ENCODE peak calls at places on chromosomes 11 and 22, in four cellular contexts. One of them, this sample, is unnamed.

GRCh38 chr11:60905047-60905446 is 1.3 kb downstream of the PRPF19 start:
- DNase-seq in neural progenitor cell: no peak
- DNase-seq in Peyer's patch: no peak
- DNase-seq in lower lobe of right lung: no peak
- DNase-seq in this sample: no peak

GRCh38 chr11:65188486-65188885 is 6.8 kb downstream of the CAPN1 start:
- DNase-seq in neural progenitor cell: no peak
- DNase-seq in Peyer's patch: no peak
- DNase-seq in lower lobe of right lung: no peak
- DNase-seq in this sample: no peak

GRCh38 chr11:133821776-133822175 is 23.5 kb downstream of the SPATA19 start:
- DNase-seq in neural progenitor cell: peak; percentile 87
- DNase-seq in Peyer's patch: no peak
- DNase-seq in lower lobe of right lung: no peak
- DNase-seq in this sample: no peak

GRCh38 chr22:42364641-42365336 is 67.4 kb downstream of the NFAM1 start:
- DNase-seq in neural progenitor cell: no peak
- DNase-seq in Peyer's patch: no peak
- DNase-seq in lower lobe of right lung: no peak
- DNase-seq in this sample: peak; percentile 54

GRCh38 chr11:7609521-7609920 is 63.8 kb downstream of the CYB5R2 start:
- DNase-seq in neural progenitor cell: no peak
- DNase-seq in Peyer's patch: no peak
- DNase-seq in lower lobe of right lung: no peak
- DNase-seq in this sample: no peak

GRCh38 chr22:39916496-39916895 is 15.6 kb downstream of the GRAP2 start:
- DNase-seq in neural progenitor cell: no peak
- DNase-seq in Peyer's patch: no peak
- DNase-seq in lower lobe of right lung: no peak
- DNase-seq in this sample: no peak

GRCh38 chr11:105611837-105612480 is 2.1 kb downstream of the GRIA4 start:
- DNase-seq in neural progenitor cell: peak; percentile 46
- DNase-seq in Peyer's patch: no peak
- DNase-seq in lower lobe of right lung: no peak
- DNase-seq in this sample: no peak

GRCh38 chr22:36351921-36352774 is 35.6 kb downstream of the MYH9 start:
- DNase-seq in neural progenitor cell: no peak
- DNase-seq in Peyer's patch: no peak
- DNase-seq in lower lobe of right lung: peak; percentile 61
- DNase-seq in this sample: no peak

GRCh38 chr11:119338318-119338890 is 2.3 kb downstream of the C1QTNF5 start:
- DNase-seq in neural progenitor cell: peak; percentile 91
- DNase-seq in Peyer's patch: peak; percentile 85
- DNase-seq in lower lobe of right lung: peak; percentile 76
- DNase-seq in this sample: peak; percentile 82

GRCh38 chr11:2691991-2692841 is 7.6 kb downstream of the KCNQ1OT1 start:
- DNase-seq in neural progenitor cell: peak; percentile 61
- DNase-seq in Peyer's patch: peak; percentile 44
- DNase-seq in lower lobe of right lung: no peak
- DNase-seq in this sample: peak; percentile 20

GRCh38 chr11:6681949-6682348 is 1.2 kb downstream of the MRPL17 start:
- DNase-seq in neural progenitor cell: peak; percentile 12
- DNase-seq in Peyer's patch: no peak
- DNase-seq in lower lobe of right lung: no peak
- DNase-seq in this sample: no peak

GRCh38 chr11:43067681-43068080 is 244.1 kb upstream of the API5 start:
- DNase-seq in neural progenitor cell: no peak
- DNase-seq in Peyer's patch: no peak
- DNase-seq in lower lobe of right lung: no peak
- DNase-seq in this sample: no peak

GRCh38 chr11:68532719-68533369 is 72.3 kb downstream of the PPP6R3 start:
- DNase-seq in neural progenitor cell: no peak
- DNase-seq in Peyer's patch: no peak
- DNase-seq in lower lobe of right lung: no peak
- DNase-seq in this sample: no peak

GRCh38 chr11:40314327-40314726 is 1145.1 kb downstream of the LRRC4C start:
- DNase-seq in neural progenitor cell: no peak
- DNase-seq in Peyer's patch: no peak
- DNase-seq in lower lobe of right lung: no peak
- DNase-seq in this sample: no peak

GRCh38 chr11:115724709-115725108 is 220.5 kb upstream of the CADM1 start:
- DNase-seq in neural progenitor cell: no peak
- DNase-seq in Peyer's patch: no peak
- DNase-seq in lower lobe of right lung: no peak
- DNase-seq in this sample: no peak

GRCh38 chr22:43466710-43467109 is 54.9 kb downstream of the MPPED1 start:
- DNase-seq in neural progenitor cell: no peak
- DNase-seq in Peyer's patch: no peak
- DNase-seq in lower lobe of right lung: no peak
- DNase-seq in this sample: no peak

DNA sequence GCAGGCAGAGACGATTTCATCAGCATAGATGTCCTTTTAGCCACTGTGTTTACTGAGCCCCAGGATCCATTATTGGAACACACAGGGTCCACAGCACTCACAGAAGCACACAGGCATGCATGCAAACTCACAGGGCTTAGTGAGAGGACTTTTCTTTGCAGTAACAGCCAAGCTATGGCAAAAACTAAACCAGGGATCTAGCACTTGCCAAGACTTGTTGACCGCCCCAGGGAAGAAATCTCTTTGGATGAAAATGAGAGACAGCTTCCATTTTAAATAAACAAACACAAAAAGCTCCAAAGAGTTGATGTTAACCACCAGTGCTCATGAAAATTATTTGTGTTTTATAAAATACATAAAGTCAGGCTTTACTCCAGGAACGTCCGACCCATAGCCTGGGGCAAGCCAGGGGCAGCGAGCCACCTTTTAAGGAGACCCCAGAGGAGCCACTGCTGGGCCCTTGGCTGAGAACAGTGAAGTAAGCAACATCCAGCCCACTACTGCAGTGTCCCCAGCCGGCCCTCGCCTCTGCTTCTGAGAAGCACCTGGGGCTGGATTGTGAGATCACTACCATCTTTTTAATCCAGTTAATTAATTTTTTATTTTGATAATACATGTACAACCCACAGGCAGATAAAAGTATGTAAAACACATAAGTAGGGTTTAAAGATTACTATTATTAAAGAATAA is 22.0 kb upstream of the TFIP11 start:
- DNase-seq in neural progenitor cell: no peak
- DNase-seq in Peyer's patch: no peak
- DNase-seq in lower lobe of right lung: no peak
- DNase-seq in this sample: no peak
- H3K27ac ChIP-seq in neural progenitor cell: no peak overlapping the region
- H3K27ac ChIP-seq in Peyer's patch: no peak overlapping the region
- H3K27ac ChIP-seq in lower lobe of right lung: no peak overlapping the region
- H3K27ac ChIP-seq in this sample: no peak overlapping the region

GRCh38 chr11:110092577-110093406 is at the start of gene ZC3H12C:
- DNase-seq in neural progenitor cell: peak; percentile 92
- DNase-seq in Peyer's patch: peak; percentile 86
- DNase-seq in lower lobe of right lung: peak; percentile 89
- DNase-seq in this sample: peak; percentile 83
- TF ChIP-seq CTCF in neural progenitor cell: peak; percentile 50
- TF ChIP-seq CTCF in Peyer's patch: peak; percentile 22
- TF ChIP-seq CTCF in lower lobe of right lung: peak; percentile 27
- TF ChIP-seq CTCF in this sample: peak; percentile 79

DNA sequence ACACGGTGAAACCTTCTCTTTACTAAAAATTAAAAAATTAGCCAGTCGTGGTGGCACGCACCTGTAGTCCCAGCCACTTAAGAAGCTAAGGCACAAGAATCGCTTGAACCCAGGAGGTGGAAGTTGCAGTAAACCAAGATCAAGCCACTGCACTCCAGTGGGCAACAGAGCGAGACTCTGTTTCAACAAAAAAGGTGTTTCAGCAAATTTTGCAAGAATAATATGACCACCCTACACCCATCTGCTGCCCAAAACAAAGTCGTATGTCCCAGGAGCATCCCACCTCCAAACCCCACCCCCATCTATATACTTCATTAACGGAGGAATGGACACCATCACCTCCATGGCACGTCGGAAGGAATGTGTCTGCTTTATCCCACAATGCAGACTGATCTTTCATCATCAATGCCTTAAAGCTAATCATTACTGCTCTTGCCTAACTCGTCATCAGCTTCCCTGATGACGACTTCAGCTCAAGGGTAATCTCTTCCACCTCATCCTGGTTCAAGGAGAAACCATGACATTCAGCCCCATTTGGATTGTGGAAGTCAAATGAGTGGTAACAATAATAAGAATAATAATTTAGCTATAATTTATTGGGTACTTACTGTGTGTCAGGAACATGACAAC is 34.1 kb downstream of the SCGB1A1 start:
- DNase-seq in neural progenitor cell: no peak
- DNase-seq in Peyer's patch: no peak
- DNase-seq in lower lobe of right lung: no peak
- DNase-seq in this sample: no peak
- H3K27me3 ChIP-seq in neural progenitor cell: no peaks in the 10 kb centered on the region
- H3K27me3 ChIP-seq in Peyer's patch: no peaks in the 10 kb centered on the region
- H3K27me3 ChIP-seq in lower lobe of right lung: no peaks in the 10 kb centered on the region
- H3K27me3 ChIP-seq in this sample: no peaks in the 10 kb centered on the region

GRCh38 chr22:30640839-30641430 is 5.4 kb downstream of the SLC35E4 start:
- DNase-seq in neural progenitor cell: no peak
- DNase-seq in Peyer's patch: no peak
- DNase-seq in lower lobe of right lung: no peak
- DNase-seq in this sample: no peak
- H3K27ac ChIP-seq in neural progenitor cell: no peak overlapping the region
- H3K27ac ChIP-seq in Peyer's patch: no peak overlapping the region
- H3K27ac ChIP-seq in lower lobe of right lung: no peak overlapping the region
- H3K27ac ChIP-seq in this sample: no peak overlapping the region

GRCh38 chr11:44765676-44766075 is 38.9 kb downstream of the TSPAN18 start:
- DNase-seq in neural progenitor cell: no peak
- DNase-seq in Peyer's patch: no peak
- DNase-seq in lower lobe of right lung: no peak
- DNase-seq in this sample: no peak

GRCh38 chr11:44765026-44765595 is 38.3 kb downstream of the TSPAN18 start:
- DNase-seq in neural progenitor cell: no peak
- DNase-seq in Peyer's patch: no peak
- DNase-seq in lower lobe of right lung: no peak
- DNase-seq in this sample: peak; percentile 11

GRCh38 chr11:44766972-44767278 is 40.2 kb downstream of the TSPAN18 start:
- DNase-seq in neural progenitor cell: no peak
- DNase-seq in Peyer's patch: peak; percentile 30
- DNase-seq in lower lobe of right lung: no peak
- DNase-seq in this sample: peak; percentile 52

GRCh38 chr11:44767421-44767820 is 40.7 kb downstream of the TSPAN18 start:
- DNase-seq in neural progenitor cell: no peak
- DNase-seq in Peyer's patch: peak; percentile 15
- DNase-seq in lower lobe of right lung: no peak
- DNase-seq in this sample: no peak

GRCh38 chr11:44766112-44766971 is 39.6 kb downstream of the TSPAN18 start:
- DNase-seq in neural progenitor cell: no peak
- DNase-seq in Peyer's patch: no peak
- DNase-seq in lower lobe of right lung: no peak
- DNase-seq in this sample: peak; percentile 74
- TF ChIP-seq CTCF in neural progenitor cell: no peak
- TF ChIP-seq CTCF in Peyer's patch: no peak
- TF ChIP-seq CTCF in lower lobe of right lung: no peak
- TF ChIP-seq CTCF in this sample: no peak

GRCh38 chr22:20641919-20642579 is 131.9 kb upstream of the SERPIND1 start:
- DNase-seq in neural progenitor cell: no peak
- DNase-seq in Peyer's patch: peak; percentile 8
- DNase-seq in lower lobe of right lung: no peak
- DNase-seq in this sample: no peak
- H3K27me3 ChIP-seq in neural progenitor cell: no peaks in the 10 kb centered on the region
- H3K27me3 ChIP-seq in Peyer's patch: no peaks in the 10 kb centered on the region
- H3K27me3 ChIP-seq in lower lobe of right lung: no peaks in the 10 kb centered on the region
- H3K27me3 ChIP-seq in this sample: no peaks in the 10 kb centered on the region

This sample was measured in uterus.